ENCODE peak calls at places on chromosome 1, in seven cellular contexts. B is progenitor cell of endocrine pancreas, I is H9, H is NCI-H82, U is Daoy, G is kidney glomerular epithelial cell, N is K562. F is an unnamed sample.

GRCh38 chr1:17139637-17140036 is 20.4 kb upstream of the PADI2 start:
- DNase-seq in N (no peak), B (no peak), U (no peak), H (no peak), G (no peak), I (no peak), F (no peak)

GRCh38 chr1:189431437-189431836 is 1046.2 kb downstream of the BRINP3 start:
- DNase-seq in I (no peak), H (no peak), G (no peak), N (no peak), U (no peak), B (no peak), F (no peak)

GRCh38 chr1:171727778-171728177 is 14.1 kb downstream of the VAMP4 start:
- DNase-seq in I (no peak), B (no peak), N (no peak), U (no peak), H (peak; percentile 87), G (no peak), F (no peak)

GRCh38 chr1:227896710-227897655 is 50.7 kb downstream of the WNT9A start:
- DNase-seq in I (peak; percentile 24), B (no peak), G (no peak), H (no peak), N (no peak), U (no peak), F (peak; percentile 4)

GRCh38 chr1:97277891-97278662 is 556.5 kb downstream of the PTBP2 start:
- DNase-seq in I (no peak), G (peak; percentile 51), U (peak; percentile 43), N (no peak), H (no peak), B (no peak), F (no peak)

GRCh38 chr1:114758251-114758832 is 558 bp upstream of the CSDE1 start:
- DNase-seq in H (peak; percentile 30), I (no peak), N (no peak), G (no peak), B (no peak), U (peak; percentile 35), F (no peak)

GRCh38 chr1:156550346-156550745 is 22.0 kb downstream of the IQGAP3 start:
- DNase-seq in G (no peak), U (no peak), B (no peak), H (no peak), N (no peak), I (no peak), F (no peak)

GRCh38 chr1:212366901-212367300 is 47.8 kb downstream of the PACC1 start:
- DNase-seq in B (no peak), U (no peak), I (no peak), G (no peak), H (no peak), N (no peak), F (no peak)

GRCh38 chr1:31771891-31772668 is 7.9 kb upstream of the ADGRB2 start:
- DNase-seq in I (no peak), N (no peak), G (peak; percentile 29), U (no peak), H (no peak), B (no peak), F (no peak)

GRCh38 chr1:161499099-161500078 is 5.9 kb upstream of the FCGR2A start:
- DNase-seq in B (no peak), H (no peak), U (no peak), N (no peak), G (no peak), I (no peak), F (no peak)

GRCh38 chr1:238101923-238102322 is 211.2 kb upstream of the ZP4 start:
- DNase-seq in H (no peak), I (no peak), B (no peak), G (no peak), U (no peak), N (no peak), F (no peak)

GRCh38 chr1:109327285-109327684 is 20.5 kb upstream of the MYBPHL start:
- DNase-seq in G (peak; percentile 3), B (no peak), H (no peak), U (no peak), I (no peak), N (no peak), F (no peak)

F was measured in WTC11.